ENCODE peak calls at places on chromosome 18, in four cellular contexts. N, Y, C and M are unnamed samples.

GRCh38 chr18:69387181-69387580 is 13.5 kb upstream of the DOK6 start:
- DNase-seq in N (no peak), Y (no peak), C (no peak), M (no peak)

GRCh38 chr18:75473316-75473715 is 45.8 kb upstream of the SMIM21 start:
- DNase-seq in N (no peak), Y (no peak), C (no peak), M (no peak)

GRCh38 chr18:76913583-76913982 is 91.2 kb downstream of the ZNF236 start:
- DNase-seq in N (no peak), Y (no peak), C (no peak), M (no peak)

GRCh38 chr18:56267334-56267733 is 371.1 kb downstream of the TXNL1 start:
- DNase-seq in N (no peak), Y (no peak), C (no peak), M (no peak)

GRCh38 chr18:14908541-14908940 is 160.6 kb downstream of the ANKRD30B start:
- DNase-seq in N (no peak), Y (no peak), C (no peak), M (no peak)

GRCh38 chr18:43393174-43393573 is 115.9 kb upstream of the SYT4 start:
- DNase-seq in N (no peak), Y (no peak), C (no peak), M (no peak)

GRCh38 chr18:72833471-72833870 is 34.3 kb downstream of the NETO1 start:
- DNase-seq in N (no peak), Y (peak; percentile 3), C (no peak), M (no peak)

GRCh38 chr18:45267622-45268021 is 347.7 kb upstream of the SLC14A2 start:
- DNase-seq in N (no peak), Y (no peak), C (no peak), M (no peak)

GRCh38 chr18:3383381-3383915 is 66.5 kb upstream of the TGIF1 start:
- DNase-seq in N (no peak), Y (peak; percentile 12), C (no peak), M (peak; percentile 60)

GRCh38 chr18:45008694-45009372 is 328.1 kb downstream of the SETBP1 start:
- DNase-seq in N (no peak), Y (no peak), C (no peak), M (no peak)

GRCh38 chr18:35277633-35278032 is 12.4 kb downstream of the ZSCAN30 start:
- DNase-seq in N (no peak), Y (no peak), C (no peak), M (no peak)

GRCh38 chr18:52439457-52439856 is 99.5 kb downstream of the DCC start:
- DNase-seq in N (no peak), Y (no peak), C (no peak), M (no peak)

GRCh38 chr18:14933049-14933851 is 185.3 kb downstream of the ANKRD30B start:
- DNase-seq in N (no peak), Y (no peak), C (no peak), M (no peak)

GRCh38 chr18:28588884-28589549 is 412.1 kb upstream of the CDH2 start:
- DNase-seq in N (no peak), Y (peak; percentile 9), C (no peak), M (no peak)

GRCh38 chr18:57915848-57916596 is 112.9 kb upstream of the ATP8B1 start:
- DNase-seq in N (no peak), Y (no peak), C (no peak), M (no peak)

GRCh38 chr18:48412339-48412929 is 3.3 kb upstream of the ZBTB7C start:
- DNase-seq in N (no peak), Y (peak; percentile 43), C (no peak), M (peak; percentile 40)

GRCh38 chr18:70197042-70197441 is 8.4 kb downstream of the RTTN start:
- DNase-seq in N (no peak), Y (no peak), C (no peak), M (no peak)

GRCh38 chr18:48993586-48993985 is 42.8 kb upstream of the SMAD7 start:
- DNase-seq in N (no peak), Y (peak; percentile 63), C (no peak), M (no peak)

GRCh38 chr18:37537868-37538525 is 27.6 kb downstream of the CELF4 start:
- DNase-seq in N (peak; percentile 36), Y (peak; percentile 56), C (no peak), M (peak; percentile 44)

GRCh38 chr18:61876899-61877298 is 15.9 kb downstream of the RNF152 start:
- DNase-seq in N (no peak), Y (no peak), C (no peak), M (no peak)

GRCh38 chr18:55265916-55266488 is 306.7 kb upstream of the CCDC68 start:
- DNase-seq in N (no peak), Y (peak; percentile 41), C (no peak), M (no peak)

GRCh38 chr18:5709476-5710095 is 165.8 kb upstream of the EPB41L3 start:
- DNase-seq in N (no peak), Y (no peak), C (no peak), M (no peak)

GRCh38 chr18:67266591-67267237 is 249.8 kb downstream of the DSEL start:
- DNase-seq in N (no peak), Y (peak; percentile 80), C (no peak), M (no peak)

GRCh38 chr18:77165489-77166415 is 33.2 kb upstream of the MBP start:
- DNase-seq in N (peak; percentile 78), Y (no peak), C (no peak), M (no peak)

GRCh38 chr18:23872701-23873550 is 141.6 kb upstream of the TTC39C start:
- DNase-seq in N (no peak), Y (no peak), C (peak; percentile 56), M (peak; percentile 91)

GRCh38 chr18:23716516-23716915 is 27.3 kb downstream of the LAMA3 start:
- DNase-seq in N (no peak), Y (peak; percentile 87), C (no peak), M (peak; percentile 62)

GRCh38 chr18:24567199-24567598 is 106.8 kb downstream of the HRH4 start:
- DNase-seq in N (no peak), Y (peak; percentile 39), C (no peak), M (peak; percentile 42)

GRCh38 chr18:55251186-55251995 is 292.1 kb upstream of the CCDC68 start:
- DNase-seq in N (no peak), Y (no peak), C (no peak), M (peak; percentile 33)

GRCh38 chr18:39692367-39693011 is 2126.9 kb upstream of the CELF4 start:
- DNase-seq in N (no peak), Y (no peak), C (no peak), M (no peak)

GRCh38 chr18:34225218-34225553 is 473 bp upstream of the NOL4 start:
- DNase-seq in N (no peak), Y (no peak), C (no peak), M (no peak)

GRCh38 chr18:34222396-34223163 is 2.1 kb downstream of the NOL4 start:
- DNase-seq in N (no peak), Y (peak; percentile 28), C (no peak), M (no peak)

GRCh38 chr18:34224423-34225217 is at the start of gene NOL4:
- DNase-seq in N (no peak), Y (peak; percentile 35), C (no peak), M (no peak)

GRCh38 chr18:34223164-34223892 is 1.4 kb downstream of the NOL4 start:
- DNase-seq in N (no peak), Y (no peak), C (no peak), M (no peak)

DNA sequence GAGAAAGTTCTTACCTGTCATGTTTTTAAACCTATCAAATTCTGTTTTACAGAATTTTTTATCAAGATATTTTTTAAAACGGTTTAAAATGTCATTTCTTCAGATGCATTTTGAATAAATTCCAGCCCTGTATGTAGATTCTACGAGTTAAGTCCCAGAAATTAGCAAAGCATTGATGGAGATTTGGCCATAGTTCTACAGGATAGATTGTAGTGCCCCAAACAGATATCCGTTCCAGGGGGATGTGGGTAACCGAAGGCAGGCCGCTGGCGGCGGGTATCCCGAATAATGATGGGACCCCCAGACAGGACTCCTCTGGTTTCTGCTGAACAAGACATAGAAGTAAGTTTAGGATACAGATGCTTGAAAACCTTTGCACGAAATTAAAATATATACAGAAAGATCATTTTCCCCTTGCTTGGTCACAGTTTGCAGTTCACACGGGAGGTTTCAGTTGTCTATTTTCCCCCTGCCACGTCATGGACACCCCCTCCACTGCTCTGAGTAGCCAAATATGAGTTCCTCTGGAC is 755 bp downstream of the NOL4 start:
- DNase-seq in N (no peak), Y (no peak), C (no peak), M (no peak)
- H3K27me3 ChIP-seq in N (peaks cover 37% of the 10 kb centered on the region), Y (peaks cover 91% of the 10 kb centered on the region), C (peaks cover 3% of the 10 kb centered on the region), M (peaks cover 19% of the 10 kb centered on the region)

GRCh38 chr18:65628390-65628789 is 122.4 kb upstream of the CDH7 start:
- DNase-seq in N (no peak), Y (no peak), C (no peak), M (no peak)
- H3K27me3 ChIP-seq in N (no peaks in the 10 kb centered on the region), Y (no peaks in the 10 kb centered on the region), C (no peaks in the 10 kb centered on the region), M (no peaks in the 10 kb centered on the region)

DNA sequence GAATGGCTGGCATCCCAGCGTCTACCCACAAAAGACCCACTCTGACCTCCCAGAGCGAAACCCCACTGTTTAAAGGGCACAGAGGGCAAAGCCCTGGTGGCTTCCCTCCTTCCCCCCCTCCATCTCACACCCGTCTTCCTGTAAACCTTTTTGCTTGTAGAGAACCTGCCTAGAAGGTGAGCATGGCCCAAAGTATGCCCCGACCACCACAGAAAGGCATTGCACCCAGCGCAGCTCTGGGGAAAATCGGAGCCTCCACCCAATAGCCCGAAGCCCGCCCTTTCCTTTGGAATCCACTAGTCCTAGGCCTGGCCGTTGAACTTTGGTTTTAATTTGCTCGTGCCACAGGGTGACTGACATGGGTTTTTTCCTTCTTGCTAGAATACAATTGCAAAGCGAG is 22.6 kb downstream of the DIPK1C start:
- DNase-seq in N (no peak), Y (no peak), C (no peak), M (no peak)
- H3K27me3 ChIP-seq in N (no peaks in the 10 kb centered on the region), Y (peaks cover 71% of the 10 kb centered on the region), C (no peaks in the 10 kb centered on the region), M (no peaks in the 10 kb centered on the region)

DNA sequence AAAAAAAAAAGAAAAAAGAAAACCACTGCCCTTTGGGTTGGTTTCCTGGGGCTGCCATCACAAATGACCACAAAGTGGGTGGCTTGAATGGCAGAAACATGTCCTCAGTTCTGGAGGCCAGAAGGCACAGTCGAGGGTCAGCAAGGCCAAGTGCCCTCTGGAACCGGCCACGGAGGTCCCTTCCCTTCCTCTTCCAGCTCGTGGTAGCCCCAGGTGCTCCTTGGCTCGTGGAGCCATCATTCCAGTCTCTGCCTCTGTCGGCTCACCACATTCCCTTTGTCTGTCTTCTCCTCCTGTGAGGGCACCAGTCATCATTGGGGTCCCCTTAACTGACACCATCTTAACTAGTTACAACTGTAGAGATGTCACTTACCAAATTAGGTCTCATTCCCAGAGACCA is 8.5 kb upstream of the NFATC1 start:
- DNase-seq in N (no peak), Y (no peak), C (no peak), M (no peak)
- H3K27me3 ChIP-seq in N (no peaks in the 10 kb centered on the region), Y (peaks cover 92% of the 10 kb centered on the region), C (no peaks in the 10 kb centered on the region), M (peaks cover 4% of the 10 kb centered on the region)